ENCODE peak calls at places on chromosomes 5 and 9, in seven cellular contexts. U is spleen, G is left ventricle myocardium inferior, V is mucosa of descending colon, F is neural progenitor cell, J is dorsolateral prefrontal cortex, T is IMR-90. Y is an unnamed sample.

GRCh38 chr5:98510111-98510510 is 263.4 kb upstream of the RGMB start:
- DNase-seq in U (no peak), G (no peak), V (no peak), F (no peak), J (no peak), T (peak), Y (no peak)

GRCh38 chr5:158451203-158451982 is 592.4 kb upstream of the CLINT1 start:
- DNase-seq in U (no peak), G (peak), V (no peak), F (peak), J (no peak), T (peak), Y (peak)

GRCh38 chr9:14315754-14316573 is 2.0 kb upstream of the NFIB start:
- DNase-seq in U (no peak), G (peak), V (peak), F (peak), J (no peak), T (no peak), Y (no peak)

GRCh38 chr5:88944751-88945507 is 61.9 kb upstream of the MEF2C start:
- DNase-seq in U (no peak), G (no peak), V (no peak), F (no peak), J (no peak), T (peak), Y (no peak)

GRCh38 chr9:125486109-125486508 is 220.9 kb downstream of the MAPKAP1 start:
- DNase-seq in U (no peak), G (no peak), V (no peak), F (no peak), J (no peak), T (no peak), Y (no peak)

GRCh38 chr9:75457474-75458011 is 369.2 kb downstream of the OSTF1 start:
- DNase-seq in U (no peak), G (no peak), V (no peak), F (no peak), J (no peak), T (no peak), Y (no peak)

GRCh38 chr5:9233712-9234111 is 312.2 kb downstream of the SEMA5A start:
- DNase-seq in U (no peak), G (no peak), V (no peak), F (peak), J (no peak), T (peak), Y (no peak)

GRCh38 chr9:77237896-77238295 is 60.6 kb downstream of the VPS13A start:
- DNase-seq in U (no peak), G (no peak), V (no peak), F (no peak), J (no peak), T (no peak), Y (no peak)

GRCh38 chr9:37583522-37584121 is 7.4 kb upstream of the FBXO10 start:
- DNase-seq in U (no peak), G (no peak), V (no peak), F (no peak), J (no peak), T (no peak), Y (no peak)

GRCh38 chr9:87599901-87600610 is 102.4 kb downstream of the DAPK1 start:
- DNase-seq in U (no peak), G (no peak), V (no peak), F (no peak), J (no peak), T (peak), Y (peak)

GRCh38 chr9:107734231-107735014 is 244.9 kb upstream of the KLF4 start:
- DNase-seq in U (no peak), G (peak), V (no peak), F (no peak), J (no peak), T (peak), Y (no peak)

GRCh38 chr9:114611516-114612271 is 603 bp downstream of the TMEM268 start:
- DNase-seq in U (peak), G (peak), V (peak), F (no peak), J (peak), T (peak), Y (no peak)

GRCh38 chr5:75756991-75757390 is 39.8 kb upstream of the POC5 start:
- DNase-seq in U (no peak), G (no peak), V (no peak), F (no peak), J (no peak), T (peak), Y (peak)

GRCh38 chr5:34676409-34676808 is 20.3 kb downstream of the RAI14 start:
- DNase-seq in U (no peak), G (no peak), V (no peak), F (no peak), J (no peak), T (peak), Y (no peak)

GRCh38 chr5:1889321-1890065 is 6.8 kb upstream of the IRX4 start:
- DNase-seq in U (peak), G (no peak), V (no peak), F (no peak), J (no peak), T (no peak), Y (no peak)

GRCh38 chr5:105978011-105978410 is 1692.7 kb downstream of the EFNA5 start:
- DNase-seq in U (no peak), G (no peak), V (no peak), F (no peak), J (no peak), T (no peak), Y (no peak)

GRCh38 chr9:91256235-91256634 is 105.5 kb downstream of the AUH start:
- DNase-seq in U (no peak), G (no peak), V (no peak), F (no peak), J (no peak), T (no peak), Y (no peak)

GRCh38 chr5:32076699-32077695 is 97.1 kb downstream of the GOLPH3 start:
- DNase-seq in U (no peak), G (peak), V (no peak), F (peak), J (no peak), T (peak), Y (no peak)

GRCh38 chr5:121430538-121430937 is 421.1 kb upstream of the FTMT start:
- DNase-seq in U (no peak), G (no peak), V (no peak), F (no peak), J (no peak), T (no peak), Y (no peak)

GRCh38 chr5:74401566-74402320 is 238.8 kb downstream of the ENC1 start:
- DNase-seq in U (no peak), G (no peak), V (no peak), F (no peak), J (no peak), T (peak), Y (peak)

GRCh38 chr5:92890841-92891244 is 690.2 kb downstream of the NR2F1-AS1 start:
- DNase-seq in U (no peak), G (no peak), V (no peak), F (no peak), J (no peak), T (peak), Y (no peak)

GRCh38 chr9:82091610-82092009 is 103.0 kb downstream of the SPATA31D1 start:
- DNase-seq in U (no peak), G (no peak), V (no peak), F (no peak), J (no peak), T (no peak), Y (no peak)

GRCh38 chr5:41093803-41094202 is 22.7 kb upstream of the MROH2B start:
- DNase-seq in U (no peak), G (no peak), V (no peak), F (no peak), J (no peak), T (no peak), Y (no peak)

GRCh38 chr5:58322453-58322852 is 137.4 kb downstream of the PLK2 start:
- DNase-seq in U (no peak), G (no peak), V (no peak), F (no peak), J (no peak), T (peak), Y (no peak)

GRCh38 chr9:131831380-131832165 is 91.7 kb upstream of the RAPGEF1 start:
- DNase-seq in U (no peak), G (no peak), V (no peak), F (no peak), J (no peak), T (no peak), Y (no peak)

GRCh38 chr5:150999704-151000452 is 20.5 kb upstream of the GPX3 start:
- DNase-seq in U (no peak), G (peak), V (no peak), F (no peak), J (no peak), T (peak), Y (no peak)

GRCh38 chr9:126791406-126792230 is 13.2 kb upstream of the ZBTB43 start:
- DNase-seq in U (no peak), G (no peak), V (no peak), F (no peak), J (no peak), T (peak), Y (peak)

GRCh38 chr9:3285365-3286161 is 240.2 kb downstream of the RFX3 start:
- DNase-seq in U (no peak), G (no peak), V (no peak), F (no peak), J (no peak), T (peak), Y (no peak)

GRCh38 chr9:107465467-107466451 is 23.8 kb downstream of the KLF4 start:
- DNase-seq in U (peak), G (peak), V (peak), F (peak), J (peak), T (peak), Y (no peak)

GRCh38 chr9:36486933-36487481 is 85.7 kb upstream of the MELK start:
- DNase-seq in U (peak), G (peak), V (peak), F (peak), J (peak), T (no peak), Y (no peak)

GRCh38 chr5:164355267-164355830 is 849.9 kb downstream of the MAT2B start:
- DNase-seq in U (no peak), G (no peak), V (no peak), F (no peak), J (no peak), T (no peak), Y (no peak)

GRCh38 chr5:63959177-63959982 is 2.9 kb downstream of the HTR1A start:
- DNase-seq in U (peak), G (no peak), V (no peak), F (peak), J (peak), T (no peak), Y (no peak)
- TF ChIP-seq CTCF in U (no peak), G (no peak), V (no peak), F (peak), J (peak), T (no peak), Y (no peak)

GRCh38 chr5:170387775-170388174 is 1.4 kb downstream of the KCNMB1 start:
- DNase-seq in U (no peak), G (no peak), V (no peak), F (no peak), J (no peak), T (no peak), Y (no peak)
- H3K4me3 ChIP-seq in U (no peak), G (peak), V (no peak), F (no peak), J (no peak), T (no peak), Y (no peak)

GRCh38 chr9:109482391-109482916 is 15.7 kb downstream of the PTPN3 start:
- DNase-seq in U (no peak), G (no peak), V (no peak), F (no peak), J (no peak), T (no peak), Y (no peak)
- TF ChIP-seq CTCF in U (no peak), G (no peak), V (no peak), F (no peak), J (no peak), T (no peak), Y (no peak)

GRCh38 chr5:181160144-181160754 is 12.9 kb downstream of the OR2V2 start:
- DNase-seq in U (peak), G (peak), V (peak), F (peak), J (peak), T (peak), Y (no peak)
- H3K4me3 ChIP-seq in U (peak), G (peak), V (no peak), F (peak), J (peak), T (peak), Y (peak)

GRCh38 chr5:107389130-107389553 is 281.6 kb downstream of the EFNA5 start:
- DNase-seq in U (no peak), G (no peak), V (no peak), F (no peak), J (no peak), T (peak), Y (no peak)
- TF ChIP-seq CTCF in U (no peak), G (peak), V (no peak), F (no peak), J (no peak), T (peak), Y (peak)

DNA sequence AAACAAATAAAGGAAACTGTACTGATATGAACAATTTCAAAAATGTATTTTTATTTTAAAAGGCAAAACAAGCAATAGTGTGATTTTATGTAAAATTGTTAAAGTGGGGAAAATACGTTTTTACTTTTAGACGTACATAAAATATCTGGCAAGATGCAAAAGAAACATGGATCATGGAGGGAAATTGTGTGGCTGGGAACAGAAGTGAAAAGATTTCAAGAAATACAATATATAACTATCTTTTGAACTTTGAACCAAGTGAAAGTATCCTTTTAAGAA is 1.5 kb upstream of the ZNF367 start:
- DNase-seq in U (no peak), G (no peak), V (no peak), F (no peak), J (no peak), T (no peak), Y (no peak)
- H3K4me3 ChIP-seq in U (peak), G (peak), V (no peak), F (peak), J (peak), T (no peak), Y (peak)

DNA sequence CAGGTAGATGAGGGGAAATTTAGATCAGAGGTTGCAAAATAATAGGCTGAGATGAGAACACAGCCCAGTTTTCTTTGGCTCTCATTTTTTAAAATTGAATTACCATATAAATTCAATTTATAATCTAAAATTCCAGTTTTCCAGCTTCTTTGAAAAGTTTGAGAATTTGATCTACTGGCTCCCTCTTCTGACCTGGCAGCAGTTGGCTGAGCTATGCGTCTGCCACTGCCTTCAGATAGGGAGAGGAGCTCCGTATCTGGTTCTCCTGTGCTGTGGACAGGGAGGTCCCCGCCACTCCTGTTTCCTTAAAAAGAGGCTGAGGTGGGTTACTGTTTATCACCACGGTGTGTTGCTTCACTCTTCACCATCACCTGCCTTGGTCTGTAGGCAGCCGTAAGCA is 103.7 kb downstream of the ARHGAP26 start:
- DNase-seq in U (no peak), G (no peak), V (no peak), F (no peak), J (no peak), T (no peak), Y (no peak)
- TF ChIP-seq CTCF in U (no peak), G (peak), V (no peak), F (no peak), J (no peak), T (no peak), Y (no peak)

GRCh38 chr9:129611302-129611800 is 9.6 kb downstream of the C9orf50 start:
- DNase-seq in U (no peak), G (no peak), V (no peak), F (no peak), J (no peak), T (no peak), Y (no peak)
- H3K4me3 ChIP-seq in U (peak), G (peak), V (no peak), F (no peak), J (peak), T (no peak), Y (no peak)

GRCh38 chr5:142368529-142368928 is 43.7 kb upstream of the SPRY4 start:
- DNase-seq in U (no peak), G (no peak), V (no peak), F (no peak), J (no peak), T (no peak), Y (no peak)

GRCh38 chr5:142360607-142361120 is 35.8 kb upstream of the SPRY4 start:
- DNase-seq in U (no peak), G (no peak), V (no peak), F (peak), J (no peak), T (peak), Y (no peak)

GRCh38 chr5:142366007-142366406 is 41.2 kb upstream of the SPRY4 start:
- DNase-seq in U (no peak), G (no peak), V (no peak), F (no peak), J (no peak), T (no peak), Y (no peak)

GRCh38 chr5:142363619-142363963 is 38.8 kb upstream of the SPRY4 start:
- DNase-seq in U (no peak), G (no peak), V (no peak), F (no peak), J (no peak), T (no peak), Y (no peak)

DNA sequence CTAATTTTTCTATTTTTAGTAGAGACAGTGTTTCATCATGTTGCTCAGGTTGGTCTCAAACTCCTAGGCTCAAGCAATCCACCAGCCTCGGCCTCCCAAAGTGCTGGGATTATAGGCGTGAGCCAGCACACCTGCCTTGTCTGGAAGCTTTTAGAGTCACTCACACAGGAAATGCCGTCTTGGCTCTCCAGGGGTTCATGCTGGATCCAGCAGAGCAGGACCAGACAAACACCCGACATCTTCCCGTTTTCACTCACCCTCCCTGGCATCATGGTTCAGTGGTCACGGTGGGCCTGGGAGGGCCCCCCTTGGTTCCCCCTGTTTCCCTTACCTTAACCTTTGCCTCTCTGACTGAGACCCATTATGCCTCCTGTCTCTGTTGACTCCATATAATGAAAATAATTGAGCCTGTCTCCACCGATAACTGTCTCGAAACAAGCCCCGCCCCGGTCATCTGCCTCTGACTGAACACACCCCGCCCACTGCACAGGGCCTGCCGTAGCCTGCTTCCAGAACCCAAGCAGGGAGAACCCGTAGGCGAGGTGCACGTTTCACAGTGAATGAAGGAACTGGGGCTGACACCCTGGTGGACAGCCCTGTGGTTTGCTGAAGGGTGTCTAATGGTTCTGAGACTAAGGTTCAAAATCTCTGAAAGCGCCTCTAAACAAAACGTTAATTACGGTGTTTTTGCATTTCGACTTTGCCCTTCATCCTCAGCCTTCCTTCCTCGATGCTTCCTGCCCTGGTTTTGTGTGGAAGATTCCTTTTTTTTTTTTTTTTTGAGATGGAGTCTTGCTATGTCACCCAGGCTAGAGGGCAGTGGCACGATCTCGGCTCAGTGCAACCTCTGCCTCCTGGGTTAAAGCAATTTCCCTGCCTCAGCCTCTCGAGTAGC is 39.7 kb upstream of the SPRY4 start:
- DNase-seq in U (peak), G (peak), V (no peak), F (no peak), J (no peak), T (no peak), Y (peak)
- TF ChIP-seq CTCF in U (no peak), G (no peak), V (no peak), F (no peak), J (no peak), T (no peak), Y (no peak)

DNA sequence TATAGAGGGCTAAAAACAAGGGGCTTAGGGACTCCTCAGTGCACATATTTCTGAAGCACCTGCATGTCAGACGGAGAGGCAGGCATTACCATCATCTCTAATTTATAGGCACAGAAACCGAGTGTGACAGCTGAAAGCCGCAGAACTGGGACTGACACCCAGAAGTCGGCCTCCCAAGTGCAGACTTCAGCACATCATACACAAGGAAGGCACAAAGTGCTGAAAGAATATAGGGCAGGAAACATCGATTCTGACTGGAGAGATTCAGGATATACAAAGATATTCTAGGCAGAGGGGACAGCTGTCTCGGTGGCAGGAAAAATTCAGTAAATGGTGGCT is 11.2 kb downstream of the MRPS27 start:
- DNase-seq in U (no peak), G (no peak), V (no peak), F (no peak), J (no peak), T (no peak), Y (no peak)
- H3K4me3 ChIP-seq in U (no peak), G (peak), V (no peak), F (no peak), J (peak), T (no peak), Y (no peak)